ENCODE peak calls at places on chromosome 18, in seven cellular contexts. L is psoas muscle; W is RWPE1; T is CD8-positive, alpha-beta memory T cell; S is A673; E is transverse colon; D is upper lobe of right lung. Y is an unnamed sample.

GRCh38 chr18:50401888-50402287 is 27.0 kb downstream of the SKA1 start:
- DNase-seq in D (peak), T (no peak), S (peak), E (peak), W (peak), L (peak), Y (peak)

GRCh38 chr18:75141166-75141565 is 67.8 kb downstream of the PTGR3 start:
- DNase-seq in W (no peak), E (no peak), T (no peak), D (no peak), L (no peak), S (no peak), Y (no peak)

GRCh38 chr18:22193466-22193865 is 24.1 kb downstream of the GATA6 start:
- DNase-seq in E (peak), W (no peak), L (no peak), T (no peak), S (no peak), D (no peak), Y (no peak)

GRCh38 chr18:45275367-45276113 is 339.7 kb upstream of the SLC14A2 start:
- DNase-seq in L (no peak), W (no peak), T (no peak), S (peak), E (no peak), D (no peak), Y (peak)

GRCh38 chr18:75211002-75211621 is 515 bp downstream of the TSHZ1 start:
- DNase-seq in T (peak), W (no peak), E (peak), S (peak), L (peak), D (no peak), Y (no peak)

GRCh38 chr18:61322265-61322873 is 10.9 kb upstream of the CDH20 start:
- DNase-seq in T (no peak), S (peak), W (peak), L (peak), E (peak), D (peak), Y (peak)

GRCh38 chr18:46461993-46462392 is 195.0 kb downstream of the LOXHD1 start:
- DNase-seq in W (no peak), L (no peak), E (no peak), T (no peak), S (no peak), D (no peak), Y (no peak)

GRCh38 chr18:41216604-41217003 is 738.4 kb upstream of the PIK3C3 start:
- DNase-seq in S (no peak), E (no peak), T (no peak), W (no peak), L (no peak), D (no peak), Y (no peak)

GRCh38 chr18:40867452-40867851 is 1087.6 kb upstream of the PIK3C3 start:
- DNase-seq in W (peak), S (no peak), D (no peak), T (no peak), L (no peak), E (no peak), Y (peak)

GRCh38 chr18:13256444-13257305 is 38.1 kb downstream of the LDLRAD4 start:
- DNase-seq in S (peak), W (no peak), T (no peak), E (no peak), D (peak), L (no peak), Y (no peak)

GRCh38 chr18:36265035-36265434 is 32.5 kb upstream of the FHOD3 start:
- DNase-seq in S (no peak), W (no peak), T (no peak), L (no peak), E (no peak), D (no peak), Y (no peak)

GRCh38 chr18:3852321-3852720 is 402.3 kb downstream of the TGIF1 start:
- DNase-seq in T (no peak), L (no peak), W (no peak), D (no peak), E (no peak), S (no peak), Y (no peak)

GRCh38 chr18:62183578-62184195 is 3.2 kb downstream of the PIGN start:
- DNase-seq in S (peak), D (no peak), T (peak), W (no peak), L (no peak), E (no peak), Y (peak)

GRCh38 chr18:52670903-52671302 is 330.9 kb downstream of the DCC start:
- DNase-seq in W (peak), S (peak), D (no peak), E (no peak), T (no peak), L (no peak), Y (no peak)

GRCh38 chr18:3753116-3753515 is 303.1 kb downstream of the TGIF1 start:
- DNase-seq in W (no peak), T (no peak), D (no peak), S (no peak), E (no peak), L (no peak), Y (no peak)

GRCh38 chr18:10406172-10406663 is 48.2 kb upstream of the APCDD1 start:
- DNase-seq in W (no peak), L (no peak), D (no peak), S (peak), T (no peak), E (no peak), Y (no peak)

GRCh38 chr18:72843743-72844142 is 24.0 kb downstream of the NETO1 start:
- DNase-seq in E (no peak), W (no peak), T (no peak), D (no peak), L (no peak), S (no peak), Y (no peak)

GRCh38 chr18:8854550-8854949 is 149.2 kb downstream of the MTCL1 start:
- DNase-seq in E (no peak), T (no peak), W (no peak), S (no peak), L (no peak), D (no peak), Y (no peak)

GRCh38 chr18:78716581-78716980 is 263.0 kb upstream of the SALL3 start:
- DNase-seq in T (no peak), L (no peak), W (no peak), E (no peak), D (no peak), S (no peak), Y (no peak)
- H3K27ac ChIP-seq in T (no peak), L (no peak), W (no peak), E (no peak), D (no peak), S (no peak), Y (no peak)

GRCh38 chr18:48024891-48025660 is 94.6 kb upstream of the SMAD2 start:
- DNase-seq in T (no peak), W (no peak), S (no peak), E (no peak), L (no peak), D (peak), Y (no peak)

GRCh38 chr18:48022531-48023330 is 92.3 kb upstream of the SMAD2 start:
- DNase-seq in E (no peak), L (no peak), S (peak), D (no peak), T (peak), W (peak), Y (peak)

GRCh38 chr18:48022021-48022420 is 91.6 kb upstream of the SMAD2 start:
- DNase-seq in W (no peak), S (no peak), L (no peak), D (peak), T (no peak), E (no peak), Y (no peak)

GRCh38 chr18:48023334-48024008 is 93.0 kb upstream of the SMAD2 start:
- DNase-seq in E (peak), T (no peak), S (peak), D (peak), L (peak), W (peak), Y (peak)

GRCh38 chr18:48024009-48024512 is 93.6 kb upstream of the SMAD2 start:
- DNase-seq in T (no peak), S (no peak), E (no peak), W (no peak), D (peak), L (no peak), Y (no peak)
- H3K27ac ChIP-seq in T (no peak), S (no peak), E (no peak), W (peak), D (no peak), L (no peak), Y (no peak)

GRCh38 chr18:48762022-48762421 is 188.7 kb downstream of the SMAD7 start:
- DNase-seq in E (no peak), S (no peak), L (peak), W (no peak), D (no peak), T (no peak), Y (no peak)

GRCh38 chr18:48763714-48764100 is 187.1 kb downstream of the SMAD7 start:
- DNase-seq in T (no peak), L (peak), S (no peak), W (no peak), E (no peak), D (no peak), Y (no peak)

GRCh38 chr18:48762836-48763713 is 187.7 kb downstream of the SMAD7 start:
- DNase-seq in S (no peak), E (no peak), T (no peak), L (peak), D (no peak), W (no peak), Y (no peak)

GRCh38 chr18:48764452-48764851 is 186.3 kb downstream of the SMAD7 start:
- DNase-seq in D (no peak), L (peak), S (no peak), E (no peak), W (no peak), T (no peak), Y (no peak)

GRCh38 chr18:48761582-48761981 is 189.2 kb downstream of the SMAD7 start:
- DNase-seq in L (peak), S (no peak), D (no peak), E (peak), W (no peak), T (no peak), Y (no peak)
- H3K27ac ChIP-seq in L (no peak), S (no peak), D (no peak), E (no peak), W (no peak), T (no peak), Y (no peak)

GRCh38 chr18:374735-375168 is 106.9 kb upstream of the THOC1 start:
- DNase-seq in S (no peak), E (no peak), L (no peak), T (no peak), D (no peak), W (no peak), Y (no peak)
- H3K27ac ChIP-seq in S (no peak), E (peak), L (no peak), T (no peak), D (no peak), W (no peak), Y (no peak)

DNA sequence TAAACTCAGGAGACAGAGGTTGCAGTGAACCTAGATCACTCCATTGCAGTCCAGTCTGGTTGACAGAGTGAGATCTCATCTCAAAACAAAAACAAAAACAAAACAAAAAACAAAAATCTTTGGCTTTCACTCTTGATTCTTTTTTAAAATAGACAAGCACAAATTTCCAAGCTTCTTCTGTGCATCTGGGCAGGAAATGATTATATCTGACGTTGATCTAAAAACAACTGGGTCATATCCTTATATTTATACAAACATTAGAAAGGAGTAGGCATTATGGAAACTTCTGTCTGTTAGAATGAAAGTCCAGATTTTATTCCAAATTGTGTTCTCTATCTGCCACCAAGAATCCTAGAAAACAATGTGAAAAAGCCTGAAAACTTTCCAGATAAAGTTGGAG is 26.2 kb upstream of the PMAIP1 start:
- DNase-seq in W (no peak), E (no peak), D (no peak), T (no peak), S (no peak), L (no peak), Y (no peak)
- H3K27ac ChIP-seq in W (no peak), E (no peak), D (no peak), T (no peak), S (no peak), L (no peak), Y (no peak)

DNA sequence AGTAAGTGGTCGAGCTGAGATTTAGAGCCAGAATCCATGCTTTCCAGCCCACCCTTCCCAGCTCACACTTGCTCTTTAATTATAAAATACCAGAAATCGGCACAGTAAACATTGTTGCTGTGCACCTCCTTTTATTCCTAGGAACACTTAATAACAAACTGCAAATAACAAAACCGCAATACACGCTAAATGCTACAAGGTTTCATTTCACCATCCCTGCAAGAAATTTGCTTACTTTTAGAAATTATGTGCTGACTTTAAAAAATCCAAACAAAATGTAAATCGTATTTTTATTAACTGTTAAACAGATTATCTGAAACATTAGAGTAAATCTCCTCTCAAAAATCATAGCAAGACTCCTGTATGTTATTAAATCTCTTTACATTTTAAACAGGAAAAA is 79.4 kb downstream of the TCF4 start:
- DNase-seq in E (no peak), W (no peak), L (no peak), T (no peak), S (no peak), D (no peak), Y (no peak)
- H3K27ac ChIP-seq in E (no peak), W (no peak), L (peak), T (no peak), S (peak), D (peak), Y (no peak)

DNA sequence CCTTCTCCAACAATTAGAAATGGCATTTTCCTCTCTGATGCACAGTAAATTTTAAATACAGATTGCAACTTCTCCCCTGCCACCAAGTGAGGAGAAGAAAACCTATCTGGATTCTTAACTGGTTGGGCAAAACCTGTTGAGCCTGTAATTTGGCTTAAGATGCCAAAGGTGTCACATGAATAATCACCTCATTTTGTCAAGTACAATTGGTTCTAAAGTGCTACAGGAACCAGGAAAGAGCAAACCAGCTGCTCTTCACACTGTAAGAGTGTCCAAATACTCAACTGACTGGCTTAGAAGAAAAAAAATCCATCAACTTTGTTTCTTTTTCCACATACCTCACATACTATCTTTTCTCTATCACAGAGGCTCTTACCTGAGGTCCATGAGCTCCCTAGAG is 35.4 kb downstream of the NPC1 start:
- DNase-seq in D (no peak), W (no peak), E (no peak), S (no peak), T (no peak), L (no peak), Y (no peak)
- H3K27ac ChIP-seq in D (peak), W (no peak), E (no peak), S (no peak), T (no peak), L (no peak), Y (no peak)

DNA sequence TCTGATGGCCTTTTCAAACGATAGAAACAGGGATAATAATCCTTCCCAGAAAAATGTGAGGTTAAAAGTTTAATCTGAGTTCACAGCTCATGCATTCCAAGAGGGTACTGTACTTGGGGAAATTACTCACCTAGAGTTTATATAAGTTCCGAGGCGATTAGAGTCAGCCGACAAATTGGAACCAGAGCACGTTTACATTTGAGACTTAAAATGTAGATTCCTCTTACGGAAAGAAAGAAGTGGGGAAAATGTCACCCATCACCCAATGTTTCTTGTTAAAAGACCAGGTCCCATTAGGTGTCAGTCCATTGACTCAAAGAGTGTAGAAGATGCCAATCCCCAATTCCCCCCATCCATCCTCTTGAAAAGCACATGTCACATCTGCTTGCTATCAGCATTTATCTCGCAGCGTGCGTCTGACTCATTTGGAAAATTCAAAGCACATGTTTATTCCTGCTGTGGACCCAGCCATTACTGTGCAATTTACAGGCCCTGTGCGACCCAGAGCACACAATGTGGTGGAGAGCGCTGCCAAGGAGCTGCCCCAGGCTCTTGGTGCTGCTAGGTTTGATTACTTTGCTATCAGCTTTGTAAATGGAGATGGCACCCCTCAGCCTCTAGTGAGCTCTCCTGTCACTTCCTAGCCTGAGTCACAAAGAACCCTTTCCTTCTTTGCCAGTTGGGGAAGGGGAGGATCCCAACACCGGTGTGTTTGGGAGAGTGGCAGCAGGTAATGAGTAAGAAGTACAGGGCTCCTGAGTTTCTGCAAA is 104.8 kb downstream of the COLEC12 start:
- DNase-seq in L (no peak), E (no peak), W (no peak), S (peak), D (no peak), T (no peak), Y (no peak)
- H3K27ac ChIP-seq in L (no peak), E (peak), W (no peak), S (no peak), D (no peak), T (no peak), Y (no peak)

GRCh38 chr18:58843662-58844035 is 21.0 kb upstream of the ZNF532 start:
- DNase-seq in L (no peak), S (no peak), E (no peak), D (no peak), T (no peak), W (no peak), Y (no peak)
- H3K27ac ChIP-seq in L (peak), S (no peak), E (no peak), D (no peak), T (no peak), W (no peak), Y (no peak)

Y was measured in foreskin keratinocyte.